ENCODE peak calls at places on chromosomes 4 and X, in six cellular contexts. G is thoracic aorta, E is gastrocnemius medialis, F is left lung, J is heart right ventricle, A is Panc1. S is an unnamed sample.

GRCh38 chrX:154023276-154024000 is 3.7 kb upstream of the IRAK1 start:
- DNase-seq in G (no peak), E (no peak), F (no peak), J (no peak), A (no peak), S (no peak)

GRCh38 chr4:8837181-8837811 is 34.3 kb downstream of the HMX1 start:
- DNase-seq in G (no peak), E (no peak), F (peak; percentile 28), J (no peak), A (no peak), S (no peak)

GRCh38 chr4:1856920-1857699 is 1.2 kb upstream of the LETM1 start:
- DNase-seq in G (no peak), E (no peak), F (peak; percentile 52), J (peak; percentile 32), A (no peak), S (peak; percentile 59)

GRCh38 chr4:186854256-186854655 is 130.6 kb upstream of the FAT1 start:
- DNase-seq in G (no peak), E (no peak), F (no peak), J (no peak), A (no peak), S (peak; percentile 8)

GRCh38 chr4:166143227-166143626 is 270.2 kb downstream of the TLL1 start:
- DNase-seq in G (no peak), E (no peak), F (no peak), J (no peak), A (no peak), S (peak; percentile 4)

GRCh38 chr4:26936284-26937065 is 75.8 kb downstream of the STIM2 start:
- DNase-seq in G (no peak), E (no peak), F (no peak), J (no peak), A (no peak), S (peak; percentile 12)

GRCh38 chr4:42104521-42104920 is 47.9 kb downstream of the BEND4 start:
- DNase-seq in G (no peak), E (no peak), F (no peak), J (no peak), A (no peak), S (peak; percentile 61)

GRCh38 chrX:122943918-122944317 is 240.2 kb upstream of the GRIA3 start:
- DNase-seq in G (no peak), E (no peak), F (no peak), J (no peak), A (no peak), S (peak; percentile 18)

GRCh38 chr4:1204828-1205591 is 32.6 kb upstream of the SPON2 start:
- DNase-seq in G (no peak), E (peak; percentile 1), F (peak; percentile 33), J (peak; percentile 12), A (no peak), S (peak; percentile 65)

GRCh38 chr4:168028568-168028967 is 63.8 kb upstream of the ANXA10 start:
- DNase-seq in G (no peak), E (no peak), F (no peak), J (no peak), A (no peak), S (no peak)

GRCh38 chr4:54073481-54073880 is 9.1 kb upstream of the CHIC2 start:
- DNase-seq in G (no peak), E (no peak), F (no peak), J (no peak), A (no peak), S (peak; percentile 51)

GRCh38 chr4:130722370-130722769 is 1626.4 kb downstream of the C4orf33 start:
- DNase-seq in G (no peak), E (no peak), F (no peak), J (no peak), A (no peak), S (no peak)

GRCh38 chr4:55170462-55170861 is 45.1 kb upstream of the KDR start:
- DNase-seq in G (no peak), E (no peak), F (no peak), J (no peak), A (no peak), S (no peak)

GRCh38 chrX:108642273-108642628 is 94.1 kb downstream of the IRS4 start:
- DNase-seq in G (no peak), E (no peak), F (no peak), J (no peak), A (no peak), S (no peak)

GRCh38 chr4:114108869-114109268 is 129.4 kb upstream of the ARSJ start:
- DNase-seq in G (no peak), E (no peak), F (no peak), J (no peak), A (no peak), S (peak; percentile 55)

GRCh38 chrX:72307646-72308051 is 1.9 kb upstream of the CITED1 start:
- DNase-seq in G (no peak), E (no peak), F (no peak), J (no peak), A (no peak), S (no peak)

GRCh38 chrX:72309297-72310071 is 3.8 kb upstream of the CITED1 start:
- DNase-seq in G (no peak), E (no peak), F (no peak), J (no peak), A (no peak), S (no peak)

GRCh38 chrX:72308209-72308565 is 2.5 kb upstream of the CITED1 start:
- DNase-seq in G (no peak), E (no peak), F (no peak), J (no peak), A (no peak), S (no peak)

GRCh38 chrX:72306851-72307645 is 1.3 kb upstream of the CITED1 start:
- DNase-seq in G (peak; percentile 4), E (no peak), F (peak; percentile 61), J (peak; percentile 43), A (no peak), S (peak; percentile 81)

DNA sequence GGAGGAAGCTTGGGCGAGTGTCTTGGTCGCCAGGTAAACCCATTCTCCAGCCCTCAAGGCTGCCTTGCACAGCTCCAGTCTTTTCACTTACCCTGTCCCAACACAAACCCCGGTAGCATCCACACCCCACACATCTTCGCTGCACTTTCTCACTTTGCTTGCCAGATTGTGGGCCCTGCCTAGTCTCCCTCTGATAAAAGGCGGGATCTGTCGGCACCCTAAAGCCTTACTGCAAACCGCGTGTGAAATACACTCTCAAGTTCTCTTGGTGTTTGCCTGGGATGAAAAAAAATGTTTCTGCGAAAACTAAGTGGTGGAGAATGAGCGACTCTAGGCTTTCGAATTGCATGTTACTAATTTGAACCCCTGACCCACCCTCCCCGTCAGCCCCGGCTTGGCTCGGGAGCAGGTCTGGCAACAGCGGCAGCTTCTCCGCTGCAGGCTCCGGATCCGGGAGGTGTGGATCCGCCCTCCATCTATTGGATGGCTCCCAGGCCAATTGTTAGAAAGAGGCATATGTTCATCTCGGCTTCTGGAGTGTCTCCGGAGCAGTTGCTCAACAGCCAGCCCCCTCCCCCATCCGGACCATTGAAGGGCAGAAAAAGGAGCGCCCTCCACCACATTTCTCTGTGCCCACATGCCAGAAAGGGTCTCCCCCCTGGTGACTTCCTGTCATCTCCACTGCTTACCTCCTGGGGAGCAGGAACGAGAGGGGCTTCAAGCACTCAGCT is 3.0 kb upstream of the CITED1 start:
- DNase-seq in G (no peak), E (no peak), F (peak; percentile 52), J (peak; percentile 48), A (peak; percentile 42), S (peak; percentile 42)
- H3K4me3 ChIP-seq in G (peak overlapping the region; percentile 74), E (no peak overlapping the region), F (no peak overlapping the region), J (peak overlapping the region; percentile 42), A (peak overlapping the region; percentile 59), S (peak overlapping the region; percentile 30)

DNA sequence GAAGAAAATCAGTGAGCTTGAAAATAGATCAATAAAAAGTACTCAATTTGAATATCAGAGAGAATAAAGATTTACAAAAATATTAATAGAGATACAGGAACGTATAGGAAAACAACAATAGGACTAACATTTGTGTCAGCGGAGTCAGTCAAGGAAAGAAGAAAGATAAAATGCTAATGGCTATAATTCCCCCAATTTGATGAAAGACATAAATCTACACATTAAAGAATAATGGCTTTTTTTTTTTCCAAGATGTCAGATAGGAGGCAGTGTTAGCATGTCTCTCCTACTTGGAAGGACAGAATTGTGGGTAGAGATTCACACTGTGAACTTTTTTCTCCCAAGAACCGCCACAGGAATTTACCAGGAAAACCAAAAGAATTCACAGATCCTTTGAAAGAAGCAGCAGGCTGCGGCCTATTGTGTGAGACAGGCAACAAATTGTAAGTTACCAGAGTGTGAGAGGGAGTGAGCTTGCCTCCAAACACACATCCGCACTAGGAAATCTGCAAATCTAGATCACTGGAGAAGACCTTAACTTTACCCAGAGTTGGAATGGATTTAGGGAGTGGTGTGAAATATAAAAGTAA is 249.9 kb downstream of the PRDM5 start:
- DNase-seq in G (no peak), E (no peak), F (no peak), J (no peak), A (no peak), S (no peak)
- TF ChIP-seq CTCF in G (no peak), E (no peak), F (no peak), J (no peak), A (no peak), S (no peak)

GRCh38 chr4:109645874-109646591 is 57.2 kb downstream of the CASP6 start:
- DNase-seq in G (no peak), E (no peak), F (no peak), J (no peak), A (no peak), S (no peak)

GRCh38 chr4:109648266-109648996 is 54.8 kb downstream of the CASP6 start:
- DNase-seq in G (no peak), E (no peak), F (no peak), J (no peak), A (no peak), S (no peak)

GRCh38 chr4:109649872-109650271 is 53.4 kb downstream of the CASP6 start:
- DNase-seq in G (no peak), E (no peak), F (no peak), J (no peak), A (no peak), S (no peak)

GRCh38 chr4:109648997-109649575 is 54.2 kb downstream of the CASP6 start:
- DNase-seq in G (no peak), E (no peak), F (no peak), J (no peak), A (no peak), S (no peak)
- H3K4me3 ChIP-seq in G (no peak overlapping the region), E (no peak overlapping the region), F (no peak overlapping the region), J (no peak overlapping the region), A (no peak overlapping the region), S (no peak overlapping the region)

GRCh38 chr4:5858020-5858769 is 34.7 kb downstream of the CRMP1 start:
- DNase-seq in G (no peak), E (no peak), F (no peak), J (no peak), A (no peak), S (no peak)

GRCh38 chr4:5865896-5866599 is 26.8 kb downstream of the CRMP1 start:
- DNase-seq in G (no peak), E (no peak), F (no peak), J (no peak), A (no peak), S (no peak)

GRCh38 chr4:5866841-5867782 is 25.8 kb downstream of the CRMP1 start:
- DNase-seq in G (no peak), E (no peak), F (no peak), J (no peak), A (no peak), S (no peak)

DNA sequence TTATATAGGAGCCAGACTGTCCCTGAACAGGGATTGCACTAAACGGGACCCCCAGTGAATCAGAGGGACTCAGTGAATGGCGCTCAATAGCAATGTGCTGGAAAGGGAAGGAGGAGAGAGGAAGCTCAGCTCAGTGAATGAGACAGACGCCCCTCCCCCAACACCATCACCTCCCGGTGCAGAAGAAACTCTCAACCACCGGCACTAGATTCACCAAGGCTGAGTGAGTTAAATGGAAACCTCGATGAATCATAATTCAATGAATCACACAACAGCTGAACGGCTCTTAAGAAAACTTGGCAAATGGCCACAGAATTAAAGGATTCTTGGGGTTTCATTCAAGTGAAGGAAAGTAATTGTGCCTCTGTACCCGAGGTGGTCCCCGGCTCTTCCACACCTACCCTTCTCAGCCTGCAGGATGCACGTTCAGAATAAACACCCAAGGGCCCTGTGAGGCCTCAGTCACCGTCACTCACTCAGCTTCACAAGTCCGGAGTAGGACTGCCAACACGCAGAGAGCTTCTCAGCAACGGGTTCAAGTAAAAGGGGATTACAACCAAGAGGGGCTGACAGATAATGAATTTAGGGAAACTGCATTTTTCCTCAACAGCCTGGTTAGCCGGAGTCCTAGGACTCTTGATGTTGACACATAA is 29.3 kb downstream of the CRMP1 start:
- DNase-seq in G (no peak), E (no peak), F (no peak), J (no peak), A (peak; percentile 68), S (peak; percentile 73)
- TF ChIP-seq CTCF in G (no peak), E (no peak), F (no peak), J (no peak), A (no peak), S (no peak)

S was measured in foreskin fibroblast.